ENCODE peak calls at places on chromosomes 16 and 17, in four cellular contexts. F, W, P and V are unnamed samples.

GRCh38 chr17:35725058-35725457 is 6.4 kb upstream of the RASL10B start:
- DNase-seq in F (no peak), W (no peak), P (no peak), V (no peak)

GRCh38 chr17:76485569-76485968 is 15.7 kb downstream of the RHBDF2 start:
- DNase-seq in F (no peak), W (no peak), P (no peak), V (no peak)

GRCh38 chr17:21140911-21141310 is 14.1 kb downstream of the DHRS7B start:
- DNase-seq in F (no peak), W (no peak), P (no peak), V (no peak)

GRCh38 chr17:40075216-40076100 is 12.7 kb downstream of the THRA start:
- DNase-seq in F (peak), W (peak), P (peak), V (peak)

GRCh38 chr17:78645421-78646295 is 68.5 kb upstream of the DNAH17 start:
- DNase-seq in F (no peak), W (no peak), P (no peak), V (no peak)

GRCh38 chr16:11395008-11395948 is 50.0 kb downstream of the RMI2 start:
- DNase-seq in F (no peak), W (no peak), P (no peak), V (peak)

GRCh38 chr17:48457080-48457836 is 27.2 kb upstream of the SKAP1 start:
- DNase-seq in F (peak), W (peak), P (peak), V (peak)

GRCh38 chr17:57723427-57724037 is 21.6 kb downstream of the CCDC182 start:
- DNase-seq in F (no peak), W (no peak), P (no peak), V (no peak)

GRCh38 chr16:85028638-85029412 is 1.2 kb downstream of the KIAA0513 start:
- DNase-seq in F (no peak), W (no peak), P (no peak), V (no peak)

GRCh38 chr16:10983175-10983558 is 38.8 kb downstream of the CLEC16A start:
- DNase-seq in F (no peak), W (no peak), P (no peak), V (no peak)

GRCh38 chr16:48523415-48524204 is 86.4 kb downstream of the N4BP1 start:
- DNase-seq in F (no peak), W (no peak), P (no peak), V (no peak)

GRCh38 chr17:17837380-17837821 is 615 bp upstream of the SREBF1 start:
- DNase-seq in F (no peak), W (no peak), P (no peak), V (peak)

GRCh38 chr17:64686705-64687104 is 24.6 kb upstream of the SMURF2 start:
- DNase-seq in F (no peak), W (no peak), P (no peak), V (no peak)

GRCh38 chr16:5505093-5505887 is 407.7 kb upstream of the EEF2KMT start:
- DNase-seq in F (no peak), W (no peak), P (no peak), V (no peak)

GRCh38 chr16:52709286-52709685 is 162.3 kb upstream of the TOX3 start:
- DNase-seq in F (no peak), W (no peak), P (no peak), V (no peak)

GRCh38 chr16:1565083-1565805 is 31.8 kb downstream of the TMEM204 start:
- DNase-seq in F (no peak), W (no peak), P (no peak), V (no peak)

DNA sequence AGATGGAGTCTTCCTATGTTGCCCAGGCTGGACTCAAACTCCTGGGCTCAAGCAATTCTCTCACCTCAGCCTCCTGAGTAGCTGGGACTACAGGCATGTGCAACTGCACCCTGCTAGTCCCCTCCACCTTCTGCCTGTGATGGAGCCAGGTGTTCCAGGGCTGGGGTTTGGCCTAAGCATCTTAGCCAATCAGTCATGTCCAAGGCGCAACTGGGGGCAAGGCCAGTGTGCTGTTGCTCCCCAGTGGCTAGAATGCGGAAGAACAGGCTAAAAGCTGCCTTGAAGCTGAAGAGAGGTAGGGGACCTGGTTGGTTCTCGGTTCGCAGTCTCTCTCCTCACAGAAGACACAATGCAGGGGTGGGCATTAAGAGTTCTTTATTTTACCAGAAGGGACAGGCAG is 18.6 kb downstream of the FLOT2 start:
- DNase-seq in F (peak), W (peak), P (peak), V (peak)
- TF ChIP-seq ELF4 in F (no peak), W (no peak), P (no peak), V (no peak)

DNA sequence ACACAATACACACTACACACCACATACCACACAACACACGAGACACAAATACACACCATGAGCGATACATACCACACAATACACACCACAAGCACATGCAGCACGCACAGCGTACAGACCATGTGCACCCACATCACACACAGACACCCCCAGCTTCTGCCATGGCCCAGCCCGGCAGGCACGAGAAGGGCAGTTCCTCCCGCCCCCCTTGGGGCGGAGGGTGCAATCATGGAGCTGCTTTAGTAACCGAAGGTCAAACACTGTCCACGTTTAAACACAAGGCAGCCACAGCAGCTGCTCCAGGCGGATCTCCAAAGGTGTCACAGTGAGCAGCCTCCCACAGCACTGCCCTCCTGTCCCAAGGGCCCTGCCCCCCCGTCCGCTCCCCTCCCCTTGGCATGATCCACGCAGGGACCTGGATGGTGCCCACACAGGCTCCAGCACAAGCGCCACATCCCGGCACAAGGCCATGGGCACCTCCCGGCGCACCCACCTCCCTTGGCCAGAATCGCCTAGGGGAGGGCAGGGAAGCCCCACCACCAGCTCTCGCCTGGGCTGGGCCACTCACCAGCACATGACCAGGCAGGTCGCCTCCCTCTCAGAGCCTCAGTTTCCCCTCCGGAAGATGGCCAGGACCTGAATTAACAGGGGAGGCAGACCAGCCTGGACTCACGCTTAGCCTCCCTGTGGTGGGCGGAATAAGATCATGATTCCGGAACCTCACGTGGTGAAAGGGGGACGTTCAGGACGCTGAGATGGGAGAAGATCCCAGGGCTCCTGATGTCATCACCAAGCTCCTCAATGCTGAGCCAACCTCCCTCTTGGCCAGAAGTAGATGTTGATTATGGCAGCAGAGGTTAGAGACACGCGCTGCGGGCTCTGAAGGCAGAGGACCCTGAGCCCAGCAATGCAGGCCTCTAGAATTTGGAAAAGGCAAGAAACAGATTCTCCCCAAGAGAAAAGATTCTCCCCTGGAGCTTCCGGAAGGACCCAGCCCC is 32.6 kb upstream of the ZNF469 start:
- DNase-seq in F (no peak), W (no peak), P (no peak), V (no peak)
- TF ChIP-seq ELF4 in F (no peak), W (no peak), P (no peak), V (no peak)

GRCh38 chr17:55265434-55266021 is 768 bp downstream of the HLF start:
- DNase-seq in F (peak), W (no peak), P (no peak), V (no peak)
- TF ChIP-seq ELF4 in F (no peak), W (no peak), P (no peak), V (no peak)

DNA sequence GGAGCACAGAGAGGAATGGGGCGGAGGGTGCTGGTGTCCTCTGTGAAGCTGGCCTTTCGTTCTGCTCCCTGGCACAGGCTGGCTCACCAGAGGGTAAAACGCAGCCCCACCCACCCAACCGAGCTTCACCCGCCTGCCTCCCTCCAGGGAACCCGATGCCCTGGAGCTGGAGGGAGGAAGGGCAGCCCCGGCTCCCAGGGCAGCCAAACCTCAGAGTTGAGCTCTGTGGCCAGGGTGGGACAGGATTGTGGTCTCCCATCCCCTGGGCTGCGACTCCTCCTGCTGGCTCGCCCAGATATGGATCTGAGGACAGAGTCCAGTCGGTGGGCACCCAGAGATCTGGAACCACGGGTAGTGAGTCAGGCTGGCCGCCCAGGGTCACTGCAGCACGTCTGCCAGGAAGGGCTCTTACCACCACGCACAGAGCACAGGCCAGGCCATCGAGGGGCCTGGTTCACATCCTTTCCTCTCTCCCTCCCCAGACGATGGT is 42.6 kb upstream of the CHMP6 start:
- DNase-seq in F (peak), W (no peak), P (no peak), V (no peak)
- TF ChIP-seq ELF4 in F (no peak), W (no peak), P (no peak), V (no peak)

DNA sequence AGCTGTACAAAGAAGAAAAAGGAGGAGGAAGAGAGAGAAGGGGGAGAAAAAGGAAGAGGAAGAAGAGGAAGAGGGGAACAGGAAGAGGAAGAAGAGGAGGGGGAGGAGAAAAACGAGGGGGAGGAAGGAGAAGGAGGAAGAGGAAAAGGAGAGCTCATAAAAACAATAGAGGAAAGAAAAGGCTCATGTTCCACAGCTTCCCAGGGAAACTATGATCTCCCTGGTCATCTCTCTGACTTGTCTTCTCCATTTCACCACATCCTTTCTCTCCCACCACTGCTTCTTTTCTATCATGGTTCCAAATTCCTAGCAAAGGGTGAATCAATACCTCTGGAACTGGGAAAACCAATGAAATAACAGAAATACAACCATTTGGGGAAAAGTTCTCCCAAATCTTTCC is 254.1 kb upstream of the ERCC4 start:
- DNase-seq in F (no peak), W (no peak), P (no peak), V (no peak)
- TF ChIP-seq ELF4 in F (no peak), W (no peak), P (no peak), V (no peak)

GRCh38 chr17:66405836-66406679 is 103.6 kb downstream of the PRKCA start:
- DNase-seq in F (no peak), W (no peak), P (no peak), V (no peak)
- TF ChIP-seq ELF4 in F (no peak), W (no peak), P (no peak), V (no peak)

GRCh38 chr16:67644038-67644437 is 906 bp upstream of the CARMIL2 start:
- DNase-seq in F (no peak), W (no peak), P (no peak), V (no peak)
- TF ChIP-seq ELF4 in F (no peak), W (no peak), P (no peak), V (no peak)

DNA sequence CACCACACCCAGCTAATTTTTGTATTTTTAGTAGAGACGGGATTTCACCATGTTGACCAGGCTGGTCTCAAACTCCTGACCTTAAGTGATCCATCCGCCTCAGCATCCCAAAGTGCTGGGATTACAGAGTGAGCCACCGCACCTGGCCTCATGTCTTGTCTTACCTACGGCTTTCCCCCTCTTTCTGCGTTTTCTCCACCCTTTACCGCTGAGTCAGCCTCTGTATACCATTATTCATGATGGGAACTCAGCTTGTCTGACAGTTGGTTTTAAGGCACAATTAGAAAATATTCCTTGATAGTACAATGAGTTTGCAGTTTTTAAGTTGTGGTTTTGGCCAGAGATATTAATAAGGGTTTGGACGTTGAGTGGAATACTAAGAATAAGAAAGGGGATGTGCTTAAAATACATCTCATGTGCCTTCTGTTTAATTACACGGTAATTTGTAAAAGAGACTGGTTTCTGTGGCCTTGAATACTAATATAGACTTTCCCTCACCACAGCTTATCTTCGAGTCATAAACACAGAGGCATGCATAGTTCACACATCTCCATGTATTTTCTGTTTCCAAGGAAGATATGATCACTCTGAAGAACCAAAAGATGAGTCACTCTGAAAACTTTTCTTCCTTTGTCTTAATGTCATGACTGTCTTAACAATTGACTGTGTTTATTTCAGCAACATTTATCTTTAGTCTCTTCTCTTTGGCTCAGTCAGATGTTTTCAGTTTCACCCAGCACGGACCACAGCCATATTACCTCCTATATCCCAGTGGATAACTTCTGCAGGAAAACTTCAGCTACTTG is 54.3 kb downstream of the PITPNC1 start:
- DNase-seq in F (no peak), W (no peak), P (no peak), V (no peak)
- TF ChIP-seq ELF4 in F (no peak), W (no peak), P (no peak), V (no peak)

DNA sequence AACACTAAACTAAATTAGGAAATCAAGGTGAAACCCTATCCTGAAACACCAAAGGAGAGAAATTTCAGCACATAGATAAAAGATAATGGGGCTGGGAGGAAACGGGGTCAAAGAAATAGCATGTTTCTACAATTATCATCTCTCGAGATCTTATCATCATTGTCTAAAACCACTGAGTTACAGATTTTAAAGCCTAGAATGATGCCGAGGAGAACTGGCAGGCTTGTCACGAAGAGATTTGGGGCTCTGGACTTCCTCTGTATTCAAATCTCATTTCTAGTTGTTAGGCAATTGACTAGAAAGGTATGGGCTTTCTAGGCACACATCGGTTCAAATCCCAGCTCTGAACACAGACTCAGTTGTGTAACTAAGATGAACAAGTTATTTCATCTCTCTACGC is 9.3 kb downstream of the PDZD9 start:
- DNase-seq in F (no peak), W (no peak), P (no peak), V (no peak)
- TF ChIP-seq ELF4 in F (no peak), W (no peak), P (no peak), V (no peak)

GRCh38 chr17:67555855-67556254 is 161.9 kb upstream of the NOL11 start:
- DNase-seq in F (no peak), W (no peak), P (no peak), V (no peak)
- TF ChIP-seq ELF4 in F (no peak), W (no peak), P (no peak), V (no peak)